ENCODE peak calls at places on chromosomes 3 and 15, in nine cellular contexts. O is GM23248, H is PC-3, Q is GM23338, U is neural progenitor cell, I is HCT116, T is MM.1S, M is SK-N-SH, P is hepatocyte. J is an unnamed sample.

GRCh38 chr15:100710744-100711478 is 108.5 kb downstream of the ASB7 start:
- DNase-seq in Q (no peak), O (no peak), M (no peak), T (no peak), I (no peak), P (no peak), U (no peak), H (no peak), J (no peak)

GRCh38 chr15:61415617-61416120 is 186.6 kb upstream of the RORA start:
- DNase-seq in H (no peak), Q (no peak), O (no peak), I (no peak), T (no peak), M (no peak), U (no peak), P (no peak), J (no peak)

GRCh38 chr3:73493543-73494314 is 131.0 kb downstream of the PDZRN3 start:
- DNase-seq in T (no peak), U (no peak), O (peak; percentile 90), I (no peak), Q (no peak), H (no peak), P (no peak), M (no peak), J (no peak)

GRCh38 chr3:103609472-103609871 is 1174.7 kb downstream of the ZPLD1 start:
- DNase-seq in I (no peak), O (no peak), M (no peak), P (no peak), U (no peak), Q (no peak), H (no peak), T (no peak), J (no peak)

GRCh38 chr15:33179874-33180273 is 14.6 kb downstream of the FMN1 start:
- DNase-seq in P (no peak), O (no peak), T (no peak), Q (peak; percentile 51), M (no peak), U (peak; percentile 74), H (no peak), I (no peak), J (no peak)

GRCh38 chr3:52532517-52532837 is 1.2 kb downstream of the NT5DC2 start:
- DNase-seq in P (peak; percentile 58), T (no peak), O (peak; percentile 44), M (peak; percentile 70), U (peak; percentile 47), I (no peak), Q (no peak), H (peak; percentile 55), J (peak; percentile 58)

GRCh38 chr3:191959876-191960418 is 499.0 kb downstream of the PYDC2 start:
- DNase-seq in T (no peak), U (peak; percentile 27), O (no peak), P (no peak), Q (peak; percentile 2), H (no peak), M (no peak), I (no peak), J (no peak)

GRCh38 chr15:89642106-89642505 is 13.2 kb downstream of the KIF7 start:
- DNase-seq in H (no peak), P (no peak), T (no peak), U (no peak), M (no peak), O (no peak), Q (no peak), I (no peak), J (no peak)

GRCh38 chr3:9695322-9695721 is 8.3 kb upstream of the CPNE9 start:
- DNase-seq in P (no peak), M (no peak), T (no peak), I (no peak), H (no peak), O (no peak), U (peak; percentile 43), Q (no peak), J (no peak)

GRCh38 chr15:70361106-70361505 is 263.4 kb upstream of the TLE3 start:
- DNase-seq in P (no peak), T (no peak), M (no peak), Q (no peak), U (no peak), O (no peak), I (no peak), H (no peak), J (no peak)

GRCh38 chr3:112372396-112372795 is 39.4 kb downstream of the CD200 start:
- DNase-seq in P (no peak), T (no peak), H (no peak), Q (no peak), M (no peak), U (no peak), O (no peak), I (no peak), J (no peak)

GRCh38 chr3:197327701-197328100 is 29.3 kb upstream of the DLG1 start:
- DNase-seq in I (no peak), H (no peak), P (no peak), O (peak; percentile 40), Q (no peak), T (no peak), M (no peak), U (no peak), J (no peak)

GRCh38 chr15:73375755-73376305 is 7.1 kb upstream of the HCN4 start:
- DNase-seq in T (no peak), U (no peak), I (no peak), Q (no peak), H (peak; percentile 12), P (peak; percentile 43), O (no peak), M (peak; percentile 71), J (no peak)

DNA sequence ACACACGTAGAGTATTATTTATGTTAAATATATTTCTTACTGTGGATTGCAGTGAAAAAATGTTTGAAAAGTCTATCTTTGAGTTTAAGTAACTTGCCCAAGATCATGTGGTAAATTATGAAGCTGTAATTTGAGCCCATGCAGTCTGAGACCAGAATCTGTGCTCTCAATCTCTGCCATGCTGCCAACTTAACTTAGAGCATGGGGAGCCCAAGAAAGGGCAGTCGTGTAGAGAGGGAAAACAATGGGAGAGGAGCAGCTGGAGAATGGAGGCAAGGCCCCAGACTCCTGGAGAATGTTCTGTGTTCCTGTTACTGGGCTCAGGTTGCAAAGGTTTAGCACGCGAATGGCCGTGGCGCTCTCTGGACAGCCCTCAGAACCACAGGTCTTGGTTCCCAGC is 311.6 kb upstream of the RASGRP1 start:
- DNase-seq in H (no peak), I (no peak), Q (no peak), P (no peak), U (no peak), O (no peak), M (no peak), T (no peak), J (no peak)
- TF ChIP-seq EZH2phosphoT487 in H (no peak), I (no peak), Q (no peak), P (no peak), U (no peak), O (no peak), M (no peak), T (no peak), J (no peak)

GRCh38 chr15:40927497-40928346 is 1.4 kb upstream of the DLL4 start:
- DNase-seq in T (peak; percentile 30), M (peak; percentile 62), O (peak; percentile 24), H (no peak), Q (peak; percentile 56), U (no peak), I (no peak), P (no peak), J (no peak)

GRCh38 chr15:40925863-40926658 is 3.1 kb upstream of the DLL4 start:
- DNase-seq in I (no peak), U (peak; percentile 82), T (no peak), Q (peak; percentile 78), H (no peak), O (peak; percentile 55), P (peak; percentile 55), M (peak; percentile 72), J (no peak)

GRCh38 chr15:40928351-40928974 is 677 bp upstream of the DLL4 start:
- DNase-seq in O (no peak), P (peak; percentile 60), Q (peak; percentile 88), I (no peak), M (no peak), H (peak; percentile 64), T (peak; percentile 48), U (peak; percentile 55), J (no peak)

GRCh38 chr15:40925495-40925862 is 3.7 kb upstream of the DLL4 start:
- DNase-seq in I (no peak), P (no peak), H (no peak), M (peak; percentile 45), Q (peak; percentile 49), O (no peak), T (no peak), U (peak; percentile 40), J (no peak)

GRCh38 chr15:40926659-40927496 is 2.3 kb upstream of the DLL4 start:
- DNase-seq in H (no peak), I (no peak), U (no peak), M (no peak), Q (peak; percentile 64), O (no peak), T (no peak), P (no peak), J (no peak)
- H3K4me2 ChIP-seq in H (peak overlapping the region; percentile 97), I (peak overlapping the region; percentile 100), U (peak overlapping the region; percentile 87), M (peak overlapping the region; percentile 71), Q (peak overlapping the region; percentile 99), O (no peak overlapping the region), T (peak overlapping the region; percentile 50), P (peak overlapping the region; percentile 99), J (no peak overlapping the region)

GRCh38 chr3:169146866-169147245 is 516.7 kb downstream of the MECOM start:
- DNase-seq in O (peak; percentile 55), P (no peak), I (no peak), H (peak; percentile 36), M (no peak), T (no peak), U (peak; percentile 26), Q (no peak), J (no peak)
- TF ChIP-seq EZH2phosphoT487 in O (no peak), P (no peak), I (no peak), H (no peak), M (no peak), T (no peak), U (no peak), Q (no peak), J (no peak)

GRCh38 chr15:48570838-48571237 is 74.7 kb downstream of the FBN1 start:
- DNase-seq in I (no peak), Q (no peak), O (no peak), U (no peak), H (no peak), T (no peak), M (no peak), P (no peak), J (no peak)
- H3K4me2 ChIP-seq in I (no peak overlapping the region), Q (no peak overlapping the region), O (no peak overlapping the region), U (no peak overlapping the region), H (no peak overlapping the region), T (peak overlapping the region; percentile 57), M (no peak overlapping the region), P (no peak overlapping the region), J (no peak overlapping the region)

GRCh38 chr15:74653426-74654082 is 37.9 kb downstream of the CLK3 start:
- DNase-seq in T (no peak), M (peak; percentile 52), P (no peak), H (peak; percentile 84), I (peak; percentile 27), U (no peak), Q (no peak), O (peak; percentile 79), J (peak; percentile 26)
- TF ChIP-seq EZH2phosphoT487 in T (no peak), M (no peak), P (no peak), H (no peak), I (no peak), U (no peak), Q (no peak), O (no peak), J (no peak)